ENCODE peak calls at places on chromosome 20, in five cellular contexts. X is GM23338, R is HepG2, K is K562, Q is GM12878. I is an unnamed sample.

GRCh38 chr20:62752181-62752670 is 43.6 kb downstream of the NTSR1 start:
- DNase-seq in X (peak), K (no peak), Q (no peak), R (no peak), I (no peak)

GRCh38 chr20:62366370-62367135 is 559 bp downstream of the LAMA5 start:
- DNase-seq in K (peak), Q (no peak), X (peak), R (peak), I (peak)

GRCh38 chr20:63023836-63024571 is 17.2 kb upstream of the BHLHE23 start:
- DNase-seq in X (no peak), R (no peak), K (no peak), Q (no peak), I (no peak)

GRCh38 chr20:3011752-3012151 is 31.7 kb upstream of the GNRH2 start:
- DNase-seq in X (no peak), K (no peak), R (no peak), Q (no peak), I (no peak)

GRCh38 chr20:12891643-12892042 is 117.1 kb upstream of the SPTLC3 start:
- DNase-seq in K (no peak), X (no peak), Q (no peak), R (no peak), I (no peak)

GRCh38 chr20:62850333-62850974 is 11.2 kb downstream of the TCFL5 start:
- DNase-seq in R (no peak), X (peak), Q (no peak), K (no peak), I (no peak)

GRCh38 chr20:9886227-9886626 is 47.4 kb upstream of the PAK5 start:
- DNase-seq in Q (no peak), R (no peak), K (no peak), X (no peak), I (no peak)

GRCh38 chr20:32807706-32808105 is 12.0 kb upstream of the MAPRE1 start:
- DNase-seq in Q (no peak), R (no peak), X (peak), K (no peak), I (no peak)

GRCh38 chr20:9172908-9173307 is 104.0 kb downstream of the PLCB4 start:
- DNase-seq in R (no peak), K (no peak), X (no peak), Q (no peak), I (peak)

GRCh38 chr20:47336013-47336754 is 20.3 kb downstream of the ZMYND8 start:
- DNase-seq in Q (no peak), X (no peak), R (no peak), K (no peak), I (no peak)

GRCh38 chr20:42361402-42361801 is 743.2 kb upstream of the CHD6 start:
- DNase-seq in Q (no peak), R (no peak), K (no peak), X (no peak), I (no peak)

GRCh38 chr20:49343246-49343645 is 65.4 kb upstream of the ZNFX1 start:
- DNase-seq in R (no peak), X (no peak), K (no peak), Q (no peak), I (peak)

GRCh38 chr20:46013826-46014516 is 5.3 kb downstream of the MMP9 start:
- DNase-seq in Q (no peak), X (peak), K (peak), R (peak), I (peak)

GRCh38 chr20:341682-342081 is 5.2 kb upstream of the NRSN2 start:
- DNase-seq in K (peak), Q (no peak), R (peak), X (no peak), I (peak)

GRCh38 chr20:45965169-45966002 is 6.6 kb downstream of the ZNF335 start:
- DNase-seq in R (no peak), X (no peak), K (no peak), Q (no peak), I (no peak)

GRCh38 chr20:44057698-44058675 is 129.0 kb downstream of the JPH2 start:
- DNase-seq in R (no peak), Q (no peak), K (no peak), X (no peak), I (no peak)

GRCh38 chr20:51402201-51402600 is 140.3 kb downstream of the NFATC2 start:
- DNase-seq in K (no peak), R (no peak), Q (no peak), X (no peak), I (no peak)

GRCh38 chr20:46701556-46701955 is 7.9 kb upstream of the SLC2A10 start:
- DNase-seq in Q (no peak), K (no peak), R (no peak), X (no peak), I (no peak)

GRCh38 chr20:22698443-22698842 is 114.1 kb upstream of the FOXA2 start:
- DNase-seq in K (no peak), R (no peak), X (no peak), Q (no peak), I (no peak)

GRCh38 chr20:36109251-36109947 is 45.1 kb upstream of the EPB41L1 start:
- DNase-seq in Q (no peak), X (no peak), R (peak), K (no peak), I (no peak)

GRCh38 chr20:14336667-14337066 is 745 bp downstream of the FLRT3 start:
- DNase-seq in X (peak), Q (no peak), K (no peak), R (peak), I (peak)

DNA sequence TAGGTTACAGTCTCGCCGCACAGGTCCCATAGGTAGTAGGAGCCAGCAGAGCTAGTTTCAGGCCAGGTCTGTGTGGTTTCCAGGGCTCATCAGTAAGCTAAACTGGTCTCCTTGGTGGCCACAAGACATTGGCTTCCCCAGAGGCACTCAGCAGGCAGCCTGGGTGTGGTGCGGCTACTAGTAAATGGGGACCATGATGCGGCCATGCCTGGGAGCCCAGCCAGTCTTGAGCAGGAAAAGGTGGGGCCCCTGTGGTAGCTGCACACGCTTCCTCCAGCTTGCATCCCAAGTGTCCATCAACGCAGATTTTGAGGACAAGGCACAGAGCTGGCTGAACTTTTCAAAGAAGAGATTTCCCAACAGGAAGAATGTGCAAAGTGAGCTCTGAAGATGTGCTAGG is 107.5 kb upstream of the NAA20 start:
- DNase-seq in R (no peak), Q (no peak), X (no peak), K (no peak), I (no peak)
- TF ChIP-seq JUNB in R (no peak), Q (no peak), X (no peak), K (no peak), I (no peak)

DNA sequence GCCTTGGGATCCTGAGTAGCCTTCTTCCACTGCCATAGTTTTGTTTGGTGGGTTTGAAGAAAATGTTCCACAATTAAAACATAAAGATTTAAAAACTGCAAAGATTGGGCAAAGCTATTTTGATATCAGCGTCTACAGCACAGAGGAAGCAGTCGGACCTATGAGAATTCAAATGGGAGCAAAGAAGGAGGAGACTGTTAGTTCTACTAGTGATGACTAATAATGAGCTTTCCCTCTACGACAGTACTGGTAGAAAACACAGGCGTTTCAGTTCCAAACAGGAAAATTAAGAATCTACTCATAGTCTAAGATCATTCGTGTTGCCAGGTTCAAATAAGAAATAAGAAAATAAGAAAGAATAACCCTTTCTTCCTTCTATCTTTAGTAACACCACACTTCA is 121.2 kb downstream of the INSM1 start:
- DNase-seq in K (no peak), X (no peak), R (no peak), Q (peak), I (no peak)
- H3K4me2 ChIP-seq in K (no peak), X (no peak), R (no peak), Q (peak), I (no peak)

DNA sequence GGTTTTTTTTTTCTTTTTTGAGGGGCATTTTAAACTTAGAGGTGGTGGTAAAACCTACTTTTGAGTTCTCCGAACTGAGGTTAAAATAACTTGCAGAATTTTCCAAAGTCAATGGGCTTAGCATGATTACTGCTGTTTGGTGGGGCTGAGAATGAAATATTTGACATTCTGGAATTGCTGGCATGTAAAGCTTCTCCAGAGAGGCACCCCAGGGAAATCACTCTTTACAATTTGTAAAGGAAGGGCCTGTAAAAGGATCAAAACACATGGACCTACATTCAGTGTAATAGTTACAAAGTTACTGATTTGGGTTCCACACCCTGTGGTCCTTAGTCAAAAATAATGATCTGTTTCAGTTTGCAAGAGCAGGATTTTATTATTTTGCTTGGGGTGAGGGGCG is 5.5 kb downstream of the FAM217B start:
- DNase-seq in R (no peak), Q (no peak), K (no peak), X (peak), I (no peak)
- TF ChIP-seq JUNB in R (no peak), Q (no peak), K (no peak), X (no peak), I (no peak)

GRCh38 chr20:40983898-40984297 is 44.7 kb upstream of the TOP1 start:
- DNase-seq in X (no peak), K (no peak), R (no peak), Q (no peak), I (no peak)
- H3K4me2 ChIP-seq in X (no peak), K (no peak), R (no peak), Q (no peak), I (no peak)

GRCh38 chr20:16692442-16692841 is 37.4 kb upstream of the SNRPB2 start:
- DNase-seq in X (no peak), R (no peak), K (no peak), Q (no peak), I (no peak)
- TF ChIP-seq JUNB in X (no peak), R (no peak), K (no peak), Q (no peak), I (no peak)

DNA sequence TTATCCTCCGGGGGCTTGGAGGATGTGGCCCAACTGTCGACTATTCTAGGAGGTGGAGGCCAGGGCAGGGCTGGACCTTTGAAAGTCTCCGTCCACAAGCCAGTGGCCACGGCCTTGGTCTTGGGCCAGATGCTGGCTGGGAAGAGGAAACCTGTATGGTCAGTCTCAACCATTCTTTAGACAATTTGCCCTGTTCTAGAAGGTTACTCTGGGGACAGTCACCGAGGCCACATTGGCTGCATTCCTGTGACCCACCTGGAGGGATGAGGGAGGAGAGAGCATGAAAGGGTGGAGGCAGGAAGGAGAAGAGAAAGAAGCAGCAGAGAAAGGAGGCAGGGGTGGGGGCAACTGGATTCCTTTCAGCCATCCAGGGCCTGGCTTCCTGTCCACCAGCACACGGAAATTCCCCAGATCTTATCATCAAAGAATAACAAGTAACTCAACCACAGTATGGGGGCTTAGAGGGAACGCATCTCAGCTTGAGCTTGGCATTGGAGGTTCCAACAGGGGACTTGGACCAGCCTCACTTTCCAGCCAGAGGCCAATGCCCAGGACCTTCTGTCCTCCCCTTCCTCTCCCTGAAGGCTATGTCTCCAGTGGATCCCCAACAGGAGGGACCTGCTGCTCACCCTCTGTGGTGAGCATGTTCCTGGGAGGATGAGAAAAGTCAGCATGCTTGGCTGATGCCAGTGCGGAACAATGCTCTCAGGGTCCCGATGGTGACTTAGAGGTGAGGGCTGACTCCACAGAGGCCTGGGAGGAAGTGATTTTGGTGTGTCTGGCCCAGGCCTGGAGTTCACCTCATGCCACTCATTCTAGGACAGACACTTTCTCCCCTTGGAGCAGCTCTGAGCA is 30.4 kb downstream of the TGM2 start:
- DNase-seq in K (peak), R (peak), X (peak), Q (no peak), I (no peak)
- H3K4me2 ChIP-seq in K (peak), R (peak), X (no peak), Q (no peak), I (peak)

I was measured in A549.